ENCODE peak calls at places on chromosome 11, in ten cellular contexts. Y is pancreas; G is effector CD4-positive, alpha-beta T cell; Z is CD8-positive, alpha-beta memory T cell; U is adrenal gland; E is CD4-positive, alpha-beta T cell; C is H7; O is HEK293T; H is stimulated activated CD8-positive, alpha-beta memory T cell treated with anti-CD3 and anti-CD28 coated beads, Interleukin-15, amount 100 ng/mL, for 4 hours; D is RWPE1. P is an unnamed sample.

GRCh38 chr11:8192016-8192895 is 23.4 kb upstream of the RIC3 start:
- DNase-seq in D (peak), Y (peak), U (peak), C (peak), G (peak), E (peak), O (peak), Z (no peak), H (no peak), P (peak)

GRCh38 chr11:71987521-71987920 is 11.2 kb upstream of the IL18BP start:
- DNase-seq in E (no peak), Z (no peak), H (no peak), O (no peak), C (no peak), U (no peak), D (no peak), Y (no peak), G (no peak), P (no peak)

GRCh38 chr11:58592760-58593472 is 14.1 kb downstream of the ZFP91 start:
- DNase-seq in Z (no peak), H (no peak), O (no peak), C (no peak), E (no peak), U (no peak), Y (peak), D (no peak), G (no peak), P (no peak)

GRCh38 chr11:130413383-130414106 is 14.9 kb downstream of the ADAMTS8 start:
- DNase-seq in Y (no peak), O (no peak), Z (no peak), C (peak), H (no peak), G (no peak), D (peak), E (no peak), U (no peak), P (no peak)

GRCh38 chr11:31995525-31996123 is 95.2 kb upstream of the RCN1 start:
- DNase-seq in E (no peak), D (no peak), U (peak), C (no peak), Y (no peak), O (no peak), H (no peak), Z (no peak), G (no peak), P (no peak)

GRCh38 chr11:45296085-45296484 is 9.9 kb upstream of the SYT13 start:
- DNase-seq in E (no peak), C (no peak), O (no peak), D (no peak), G (no peak), U (no peak), H (no peak), Y (no peak), Z (no peak), P (no peak)

GRCh38 chr11:126698576-126698975 is 302.0 kb downstream of the KIRREL3 start:
- DNase-seq in U (no peak), Z (no peak), C (no peak), O (no peak), E (no peak), D (no peak), G (no peak), Y (no peak), H (no peak), P (no peak)

GRCh38 chr11:8034604-8035224 is 46.3 kb upstream of the TUB start:
- DNase-seq in O (no peak), C (no peak), H (no peak), Y (no peak), Z (no peak), E (no peak), U (peak), D (no peak), G (no peak), P (no peak)

GRCh38 chr11:126146454-126147192 is 64.8 kb downstream of the RPUSD4 start:
- DNase-seq in U (no peak), E (no peak), Z (no peak), O (peak), G (no peak), Y (no peak), C (peak), H (no peak), D (no peak), P (peak)

GRCh38 chr11:35791088-35791958 is 128.7 kb downstream of the TRIM44 start:
- DNase-seq in G (no peak), Y (no peak), D (no peak), C (no peak), Z (no peak), U (no peak), E (no peak), O (no peak), H (no peak), P (no peak)

GRCh38 chr11:129435499-129436245 is 60.0 kb downstream of the BARX2 start:
- DNase-seq in G (no peak), E (no peak), C (no peak), D (no peak), U (no peak), O (no peak), H (no peak), Z (no peak), Y (no peak), P (no peak)